ENCODE peak calls at places on chromosomes 4 and X, in nine cellular contexts. I is AG08396; Z is activated CD4-positive, CD25-positive, alpha-beta regulatory T cell; L is NCI-H460; B is NCI-H748 treated with DMSO at 0.1 percent for 48 hours; A is astrocyte of the cerebellum; U is CD4-positive, alpha-beta T cell; V is DMS53; D is EL. M is an unnamed sample.

GRCh38 chrX:1468250-1468772 is 15.6 kb upstream of the ASMTL start:
- DNase-seq in I (no peak), Z (peak), L (peak), B (no peak), A (no peak), U (peak), V (no peak), D (peak), M (no peak)

GRCh38 chr4:48836658-48837057 is 5.8 kb downstream of the OCIAD1 start:
- DNase-seq in I (no peak), Z (no peak), L (no peak), B (no peak), A (no peak), U (no peak), V (no peak), D (no peak), M (no peak)

GRCh38 chr4:15144249-15144966 is 142.1 kb downstream of the CPEB2 start:
- DNase-seq in I (no peak), Z (no peak), L (no peak), B (no peak), A (no peak), U (no peak), V (no peak), D (no peak), M (no peak)

GRCh38 chrX:101347859-101348451 is 587 bp downstream of the TIMM8A start:
- DNase-seq in I (peak), Z (no peak), L (no peak), B (no peak), A (no peak), U (no peak), V (no peak), D (peak), M (no peak)

GRCh38 chr4:137635108-137635507 is 102.8 kb upstream of the PCDH18 start:
- DNase-seq in I (peak), Z (no peak), L (no peak), B (no peak), A (no peak), U (no peak), V (no peak), D (no peak), M (peak)

GRCh38 chr4:2079926-2080325 is 20.8 kb downstream of the NAT8L start:
- DNase-seq in I (no peak), Z (no peak), L (no peak), B (no peak), A (no peak), U (no peak), V (no peak), D (no peak), M (no peak)

GRCh38 chr4:74426101-74426500 is 18.8 kb upstream of the AREG start:
- DNase-seq in I (no peak), Z (no peak), L (no peak), B (no peak), A (peak), U (no peak), V (no peak), D (peak), M (no peak)

GRCh38 chr4:16079046-16079445 is 4.8 kb downstream of the PROM1 start:
- DNase-seq in I (no peak), Z (no peak), L (no peak), B (no peak), A (no peak), U (no peak), V (peak), D (no peak), M (no peak)

GRCh38 chr4:127236875-127237274 is 395.9 kb upstream of the INTU start:
- DNase-seq in I (peak), Z (no peak), L (no peak), B (no peak), A (no peak), U (no peak), V (no peak), D (no peak), M (peak)

GRCh38 chr4:182778222-182778982 is 138.8 kb downstream of the DCTD start:
- DNase-seq in I (no peak), Z (no peak), L (no peak), B (no peak), A (no peak), U (no peak), V (no peak), D (peak), M (no peak)

GRCh38 chr4:104163820-104164219 is 330.9 kb downstream of the CXXC4 start:
- DNase-seq in I (no peak), Z (no peak), L (no peak), B (no peak), A (peak), U (no peak), V (no peak), D (no peak), M (no peak)

GRCh38 chr4:107261241-107261874 is 225.2 kb upstream of the DKK2 start:
- DNase-seq in I (no peak), Z (no peak), L (no peak), B (no peak), A (no peak), U (no peak), V (peak), D (peak), M (no peak)

GRCh38 chrX:153681175-153681574 is 6.6 kb upstream of the SLC6A8 start:
- DNase-seq in I (no peak), Z (no peak), L (no peak), B (no peak), A (no peak), U (no peak), V (no peak), D (no peak), M (no peak)

GRCh38 chr4:38562751-38563198 is 101.2 kb upstream of the KLF3 start:
- DNase-seq in I (no peak), Z (no peak), L (no peak), B (no peak), A (no peak), U (no peak), V (peak), D (peak), M (peak)